ENCODE peak calls at places on chromosomes 2 and 18, in six cellular contexts. U is IMR-90, G is mesenchymal stem cell, F is H9, X is neuronal stem cell, C is H1. L is an unnamed sample. For H3K4me1, the result is how much of the 10 kb centered on the place peaks cover.

GRCh38 chr2:108870069-108870644 is 83.6 kb downstream of the CCDC138 start:
- DNase-seq in C (no peak), X (no peak), G (no peak), F (no peak), U (no peak), L (no peak)

GRCh38 chr2:37671013-37671815 is at the start of gene CDC42EP3:
- DNase-seq in G (peak), U (no peak), C (no peak), F (peak), X (peak), L (peak)

GRCh38 chr2:121038831-121039230 is 246.2 kb downstream of the TFCP2L1 start:
- DNase-seq in C (no peak), U (no peak), F (peak), X (no peak), G (no peak), L (no peak)

GRCh38 chr2:25877431-25878360 is 591 bp downstream of the ASXL2 start:
- DNase-seq in X (peak), C (no peak), G (peak), U (peak), F (peak), L (peak)

GRCh38 chr2:210309546-210310233 is 5.3 kb downstream of the MYL1 start:
- DNase-seq in G (no peak), C (no peak), U (no peak), X (no peak), F (no peak), L (no peak)

GRCh38 chr18:55381277-55381676 is 206.7 kb downstream of the TCF4 start:
- DNase-seq in F (no peak), C (no peak), U (peak), G (peak), X (no peak), L (no peak)

GRCh38 chr2:25954199-25954752 is 28.0 kb downstream of the KIF3C start:
- DNase-seq in F (peak), C (no peak), U (no peak), X (no peak), G (no peak), L (no peak)

GRCh38 chr18:58592223-58593214 is 36.4 kb downstream of the ALPK2 start:
- DNase-seq in U (no peak), C (no peak), G (no peak), X (no peak), F (no peak), L (no peak)

GRCh38 chr2:191115391-191115790 is 35.4 kb downstream of the STAT4 start:
- DNase-seq in F (no peak), C (no peak), X (no peak), U (peak), G (no peak), L (peak)

GRCh38 chr18:478679-479078 is 21.8 kb downstream of the COLEC12 start:
- DNase-seq in G (peak), U (peak), X (no peak), F (no peak), C (no peak), L (no peak)

GRCh38 chr2:216139884-216140283 is 30.7 kb downstream of the XRCC5 start:
- DNase-seq in C (no peak), U (no peak), G (no peak), F (peak), X (no peak), L (peak)

GRCh38 chr2:191264647-191265079 is 19.5 kb downstream of the MYO1B start:
- DNase-seq in G (peak), F (no peak), X (no peak), U (peak), C (no peak), L (no peak)

GRCh38 chr18:58316400-58316942 is 272.4 kb downstream of the NEDD4L start:
- DNase-seq in U (no peak), X (no peak), C (no peak), F (no peak), G (no peak), L (no peak)

DNA sequence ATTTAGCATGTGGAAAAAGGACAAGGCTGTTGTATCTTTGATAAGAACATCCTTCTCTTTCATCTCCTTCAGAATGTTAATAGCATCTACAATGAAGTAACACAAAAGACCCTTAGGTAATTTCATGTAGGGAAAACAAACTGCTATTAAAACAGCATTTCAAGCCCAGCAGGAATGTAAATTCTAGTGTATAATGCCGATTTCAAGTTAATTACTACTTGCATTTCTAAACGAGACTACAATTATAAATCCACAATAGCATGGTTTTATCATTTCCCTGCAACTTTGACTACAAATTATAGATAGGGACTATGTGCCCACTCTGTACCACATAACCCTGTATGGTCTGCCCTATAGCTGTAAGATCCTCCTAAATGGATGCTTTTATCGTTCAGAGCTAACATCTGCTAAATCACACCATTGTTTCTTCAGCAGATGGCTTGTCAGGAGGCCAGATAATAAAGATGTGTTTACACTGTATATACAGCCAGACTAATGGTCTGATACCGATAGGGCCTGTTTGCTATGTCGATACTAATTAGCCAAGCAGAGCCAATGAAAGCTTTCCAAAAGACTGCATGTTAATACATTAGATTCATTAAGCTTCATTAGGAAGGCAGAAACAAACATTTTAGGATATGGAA is 51.9 kb downstream of the LRPPRC start:
- DNase-seq in X (no peak), U (peak), C (no peak), F (no peak), G (no peak), L (no peak)
- H3K4me1 ChIP-seq in X (under half), U (under half), C (under half), F (under half), G (under half), L (under half)

GRCh38 chr2:197620113-197620512 is 55.3 kb downstream of the RFTN2 start:
- DNase-seq in U (no peak), G (no peak), F (no peak), C (no peak), X (no peak), L (no peak)
- H4K91ac ChIP-seq in U (no peak), G (no peak), F (no peak), C (no peak), X (no peak), L (no peak)

GRCh38 chr2:42095923-42096408 is 48.1 kb downstream of the PKDCC start:
- DNase-seq in G (peak), F (no peak), C (no peak), U (peak), X (peak), L (peak)

GRCh38 chr2:42100696-42101585 is 53.1 kb downstream of the PKDCC start:
- DNase-seq in X (peak), U (peak), G (peak), C (no peak), F (peak), L (peak)

GRCh38 chr2:42099431-42100173 is 51.8 kb downstream of the PKDCC start:
- DNase-seq in C (no peak), G (no peak), X (no peak), U (no peak), F (no peak), L (no peak)

GRCh38 chr2:42096869-42097591 is 49.2 kb downstream of the PKDCC start:
- DNase-seq in X (no peak), G (no peak), C (no peak), F (no peak), U (no peak), L (peak)

DNA sequence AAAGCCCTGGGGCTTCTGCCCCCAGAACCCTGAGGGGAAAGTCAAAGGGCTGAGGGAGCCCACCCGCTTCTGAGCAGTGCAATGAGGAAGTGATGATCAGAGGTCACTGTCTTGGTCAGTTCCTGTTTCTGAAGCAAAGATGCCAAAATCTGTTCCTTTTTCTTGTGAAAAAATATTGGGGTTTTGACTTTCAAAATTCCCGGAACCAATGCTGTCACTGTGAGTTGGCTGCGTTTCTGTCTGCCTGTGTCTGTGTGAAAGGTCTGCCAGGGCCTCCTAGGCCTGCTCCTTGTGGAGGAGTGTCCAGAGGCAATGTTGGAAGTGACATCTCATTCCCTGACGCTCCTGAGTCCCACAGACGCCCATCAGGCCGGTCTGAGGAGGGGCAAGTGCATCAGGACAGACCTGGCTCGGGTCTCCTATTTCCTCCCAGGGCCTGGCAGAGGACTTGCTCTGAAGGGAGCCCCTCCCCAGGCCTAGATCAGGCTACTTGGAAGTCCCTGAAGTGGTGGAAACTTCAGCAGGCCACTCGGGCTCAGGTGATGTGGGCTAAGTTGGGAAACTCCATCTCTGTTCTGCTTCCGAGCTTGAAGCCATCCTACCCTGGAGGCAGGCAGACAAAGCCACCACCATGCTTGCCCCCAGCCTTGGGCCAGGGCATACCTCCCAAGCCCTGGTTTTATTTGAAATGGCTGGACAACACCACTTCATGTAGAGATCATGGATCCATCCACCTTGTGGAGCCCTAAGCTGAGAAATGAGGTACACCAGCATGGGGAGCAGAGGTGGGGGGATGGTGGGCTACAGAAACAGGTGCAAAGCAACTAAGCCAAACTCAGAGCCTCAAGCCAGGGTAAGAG is 51.0 kb downstream of the PKDCC start:
- DNase-seq in X (no peak), G (no peak), C (no peak), F (no peak), U (no peak), L (peak)
- H2AK5ac ChIP-seq in X (peak), G (peak), C (peak), F (no peak), U (peak), L (peak)

GRCh38 chr2:233289590-233290424 is 17.8 kb upstream of the SAG start:
- DNase-seq in X (no peak), G (peak), C (no peak), F (no peak), U (no peak), L (no peak)
- H3K4me1 ChIP-seq in X (under half), G (under half), C (under half), F (under half), U (under half), L (under half)

L was measured in trophoblast cell.